ENCODE peak calls at places on chromosomes 16 and 17, in eight cellular contexts. H, O, N, Z, Y, K, L and T are unnamed samples.

GRCh38 chr16:87762071-87762571 is 3.7 kb downstream of the KLHDC4 start:
- DNase-seq in H (no peak), O (peak; percentile 43), N (no peak), Z (no peak), Y (no peak), K (no peak), L (peak; percentile 69), T (no peak)

GRCh38 chr17:75959046-75959838 is 18.4 kb upstream of the FBF1 start:
- DNase-seq in H (no peak), O (no peak), N (no peak), Z (no peak), Y (no peak), K (no peak), L (no peak), T (no peak)

GRCh38 chr17:39598047-39598481 is 9.7 kb downstream of the NEUROD2 start:
- DNase-seq in H (no peak), O (no peak), N (no peak), Z (no peak), Y (no peak), K (no peak), L (no peak), T (no peak)

GRCh38 chr16:11399261-11399831 is 54.1 kb downstream of the RMI2 start:
- DNase-seq in H (no peak), O (no peak), N (peak; percentile 44), Z (no peak), Y (no peak), K (no peak), L (no peak), T (no peak)

GRCh38 chr16:4244254-4244812 is 2.5 kb upstream of the SRL start:
- DNase-seq in H (no peak), O (no peak), N (no peak), Z (no peak), Y (no peak), K (no peak), L (no peak), T (no peak)

GRCh38 chr16:26530584-26531289 is 536.0 kb upstream of the C16orf82 start:
- DNase-seq in H (no peak), O (no peak), N (no peak), Z (no peak), Y (no peak), K (no peak), L (no peak), T (no peak)

GRCh38 chr17:11535231-11535630 is 63.0 kb upstream of the DNAH9 start:
- DNase-seq in H (no peak), O (no peak), N (no peak), Z (no peak), Y (no peak), K (no peak), L (no peak), T (no peak)

GRCh38 chr16:64657316-64658011 is 464.4 kb downstream of the CDH11 start:
- DNase-seq in H (no peak), O (no peak), N (no peak), Z (no peak), Y (peak; percentile 95), K (no peak), L (no peak), T (no peak)

GRCh38 chr17:42673885-42674754 is 2.7 kb downstream of the PLEKHH3 start:
- DNase-seq in H (peak; percentile 81), O (no peak), N (peak; percentile 89), Z (no peak), Y (peak; percentile 57), K (no peak), L (no peak), T (no peak)

GRCh38 chr17:42253173-42253545 is 23.0 kb downstream of the STAT5B start:
- DNase-seq in H (no peak), O (no peak), N (no peak), Z (no peak), Y (no peak), K (no peak), L (no peak), T (no peak)

GRCh38 chr17:2982854-2983636 is 80.4 kb downstream of the OR1D5 start:
- DNase-seq in H (peak; percentile 80), O (no peak), N (peak; percentile 86), Z (peak; percentile 39), Y (peak; percentile 76), K (no peak), L (no peak), T (no peak)

GRCh38 chr16:25155553-25156460 is 44.3 kb downstream of the LCMT1 start:
- DNase-seq in H (no peak), O (peak; percentile 34), N (no peak), Z (no peak), Y (peak; percentile 72), K (no peak), L (no peak), T (no peak)

GRCh38 chr17:2042355-2042929 is 620 bp downstream of the OVCA2 start:
- DNase-seq in H (no peak), O (no peak), N (no peak), Z (no peak), Y (no peak), K (no peak), L (no peak), T (no peak)

GRCh38 chr16:89308391-89309333 is 91.2 kb downstream of the ZNF778 start:
- DNase-seq in H (no peak), O (no peak), N (peak; percentile 53), Z (no peak), Y (no peak), K (no peak), L (no peak), T (no peak)

GRCh38 chr16:53678756-53679334 is 24.8 kb downstream of the RPGRIP1L start:
- DNase-seq in H (no peak), O (peak; percentile 3), N (no peak), Z (no peak), Y (peak; percentile 25), K (no peak), L (no peak), T (no peak)
- H3K27ac ChIP-seq in H (no peak overlapping the region), O (no peak overlapping the region), N (no peak overlapping the region), Z (no peak overlapping the region), Y (no peak overlapping the region), K (no peak overlapping the region), L (no peak overlapping the region), T (no peak overlapping the region)

DNA sequence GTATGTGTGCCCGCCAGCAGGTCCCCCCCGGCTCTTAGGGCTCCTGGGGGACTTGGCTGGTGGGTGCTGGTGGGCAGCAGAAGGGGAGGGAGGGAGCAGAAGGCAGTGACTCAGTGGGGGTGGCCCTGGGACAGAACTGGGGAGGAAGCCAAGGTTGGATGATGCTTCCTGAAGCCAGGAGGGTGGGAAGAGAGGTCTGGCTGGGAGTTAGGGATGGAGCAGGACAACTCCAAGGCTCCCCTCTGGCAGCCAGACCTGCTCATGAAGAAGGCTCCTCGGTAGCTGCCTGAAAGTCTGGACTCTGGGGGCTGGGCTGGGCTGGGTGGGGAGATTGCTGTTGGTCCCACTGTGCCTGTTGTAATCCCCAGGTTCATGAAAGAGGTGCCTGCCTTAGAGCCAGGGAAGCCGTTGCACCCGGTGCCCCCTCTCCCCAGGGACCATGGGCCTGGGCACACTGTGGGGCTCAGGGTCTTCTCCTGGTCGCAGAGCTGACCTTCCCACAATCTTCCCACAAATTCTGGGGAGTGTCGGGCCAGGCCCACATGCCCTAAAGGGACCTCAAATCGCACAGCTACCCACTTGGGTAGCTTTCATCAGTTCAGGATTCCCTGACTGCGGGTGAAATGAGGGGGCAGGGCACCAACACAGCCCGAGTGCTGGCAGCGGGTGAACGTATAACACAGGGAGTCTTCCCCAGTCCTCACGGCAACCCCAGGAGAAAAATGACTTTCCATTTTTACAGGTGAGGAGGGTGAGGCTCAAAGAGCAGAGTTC is 1.1 kb upstream of the PLEKHG4 start:
- DNase-seq in H (no peak), O (no peak), N (peak; percentile 55), Z (no peak), Y (peak; percentile 91), K (no peak), L (no peak), T (no peak)
- H3K4me3 ChIP-seq in H (peak overlapping the region; percentile 59), O (peak overlapping the region; percentile 48), N (peak overlapping the region; percentile 69), Z (peak overlapping the region; percentile 65), Y (peak overlapping the region; percentile 67), K (peak overlapping the region; percentile 67), L (peak overlapping the region; percentile 79), T (peak overlapping the region; percentile 76)

DNA sequence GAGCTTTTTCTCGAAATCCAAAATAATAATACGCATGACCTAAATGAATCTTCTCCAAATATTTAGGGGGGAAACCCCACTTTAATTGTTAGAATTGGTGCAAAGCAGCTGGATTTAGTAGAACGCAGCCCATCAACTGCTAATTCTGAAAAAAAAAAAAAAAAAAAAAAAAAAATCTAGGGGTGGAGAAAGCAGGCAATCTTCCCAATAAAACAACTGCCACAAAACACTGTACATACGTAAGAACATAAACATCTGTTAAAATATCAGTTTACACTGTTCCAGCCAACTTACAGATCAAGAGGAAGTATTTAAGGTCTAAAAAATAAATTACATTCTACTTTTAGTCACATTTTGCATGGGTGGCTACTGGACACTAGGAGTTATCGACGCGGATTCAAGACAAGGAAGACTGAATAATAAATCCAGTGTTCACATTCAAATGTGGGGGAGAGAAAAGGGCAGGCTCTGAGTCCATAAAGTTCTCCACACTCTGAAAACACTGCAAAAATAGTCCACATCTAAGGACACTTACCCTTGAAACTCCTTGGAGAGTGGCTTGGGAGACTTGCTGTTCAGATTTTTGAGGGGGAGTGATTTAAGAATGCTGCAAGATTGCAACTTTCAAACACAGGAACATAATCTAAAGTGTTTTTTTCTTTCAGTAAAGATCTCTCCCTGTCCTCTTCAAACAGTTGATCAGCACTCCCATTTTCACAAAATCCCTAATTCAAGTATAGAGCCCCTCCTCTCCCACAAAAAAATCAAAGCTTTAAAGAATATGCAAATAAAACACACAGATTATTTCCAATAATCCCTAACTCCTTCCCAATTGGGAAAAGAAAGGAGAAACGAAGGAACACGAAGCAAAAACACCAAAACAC is 1.3 kb downstream of the APPBP2 start:
- DNase-seq in H (no peak), O (peak; percentile 3), N (no peak), Z (no peak), Y (peak; percentile 23), K (no peak), L (no peak), T (no peak)
- H3K27ac ChIP-seq in H (peak overlapping the region; percentile 99), O (peak overlapping the region; percentile 96), N (peak overlapping the region; percentile 93), Z (peak overlapping the region; percentile 100), Y (peak overlapping the region; percentile 97), K (peak overlapping the region; percentile 96), L (peak overlapping the region; percentile 96), T (peak overlapping the region; percentile 99)

GRCh38 chr17:45221081-45221996 is at the start of gene FMNL1:
- DNase-seq in H (peak; percentile 73), O (peak; percentile 85), N (peak; percentile 90), Z (no peak), Y (no peak), K (peak; percentile 51), L (peak; percentile 54), T (no peak)

GRCh38 chr17:45221997-45222272 is 250 bp downstream of the FMNL1 start:
- DNase-seq in H (peak; percentile 29), O (no peak), N (no peak), Z (no peak), Y (no peak), K (no peak), L (no peak), T (no peak)

GRCh38 chr17:45222273-45222993 is 748 bp downstream of the FMNL1 start:
- DNase-seq in H (no peak), O (peak; percentile 79), N (no peak), Z (no peak), Y (no peak), K (no peak), L (no peak), T (no peak)

GRCh38 chr17:45218895-45219661 is 2.6 kb upstream of the FMNL1 start:
- DNase-seq in H (peak; percentile 87), O (peak; percentile 80), N (peak; percentile 90), Z (peak; percentile 91), Y (peak; percentile 53), K (peak; percentile 83), L (peak; percentile 80), T (peak; percentile 78)

DNA sequence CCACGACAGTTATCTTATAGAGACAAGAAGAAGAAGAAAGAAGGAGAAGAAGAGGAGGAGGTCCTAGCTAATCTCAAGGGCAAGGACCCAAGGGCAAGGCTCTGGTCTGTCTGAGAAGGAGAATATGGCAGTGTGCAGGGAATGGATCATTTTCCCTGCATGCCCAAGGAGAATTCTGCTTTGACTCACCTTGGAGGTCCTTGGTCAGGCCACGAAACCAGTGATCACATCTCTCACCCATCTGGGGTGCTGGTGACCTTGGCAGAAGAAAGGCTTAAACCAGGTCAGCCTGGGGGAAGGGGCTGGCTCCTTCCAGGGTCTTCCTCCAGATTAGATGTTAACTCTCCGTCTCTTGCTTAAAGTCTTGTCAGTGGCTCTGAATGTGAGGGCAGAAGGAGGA is 1.6 kb upstream of the FMNL1 start:
- DNase-seq in H (no peak), O (no peak), N (no peak), Z (no peak), Y (no peak), K (no peak), L (no peak), T (no peak)
- H3K4me3 ChIP-seq in H (no peak overlapping the region), O (peak overlapping the region; percentile 91), N (peak overlapping the region; percentile 78), Z (no peak overlapping the region), Y (no peak overlapping the region), K (peak overlapping the region; percentile 79), L (peak overlapping the region; percentile 75), T (no peak overlapping the region)